ENCODE peak calls at places on chromosomes 5 and 9, in nine cellular contexts. Q, Z, C, M, O, T, K, X and Y are unnamed samples.
A peak's percentile ranks its signal among the peaks of the same experiment; 100 is the strongest.

GRCh38 chr9:92759990-92760893 is 4.4 kb downstream of the BICD2 start:
- DNase-seq in Q (peak; percentile 86), Z (peak; percentile 39), C (peak; percentile 60), M (no peak), O (peak; percentile 85), T (no peak), K (peak; percentile 73), X (peak; percentile 77), Y (peak; percentile 91)

GRCh38 chr9:6931913-6932312 is 174.1 kb downstream of the KDM4C start:
- DNase-seq in Q (no peak), Z (peak; percentile 32), C (no peak), M (no peak), O (no peak), T (no peak), K (no peak), X (no peak), Y (peak; percentile 80)

GRCh38 chr9:20650750-20651299 is 28.5 kb upstream of the MLLT3 start:
- DNase-seq in Q (no peak), Z (no peak), C (no peak), M (no peak), O (no peak), T (no peak), K (no peak), X (no peak), Y (no peak)

GRCh38 chr5:11737010-11737409 is 167.2 kb downstream of the CTNND2 start:
- DNase-seq in Q (no peak), Z (no peak), C (no peak), M (no peak), O (no peak), T (no peak), K (no peak), X (no peak), Y (no peak)

GRCh38 chr9:85647571-85647970 is 94.2 kb downstream of the AGTPBP1 start:
- DNase-seq in Q (no peak), Z (no peak), C (no peak), M (no peak), O (no peak), T (no peak), K (no peak), X (no peak), Y (no peak)

GRCh38 chr5:132714456-132715307 is 22.7 kb downstream of the KIF3A start:
- DNase-seq in Q (no peak), Z (no peak), C (no peak), M (no peak), O (no peak), T (no peak), K (no peak), X (no peak), Y (no peak)

GRCh38 chr5:1743769-1744085 is 55.9 kb downstream of the MRPL36 start:
- DNase-seq in Q (peak; percentile 13), Z (no peak), C (no peak), M (no peak), O (peak; percentile 34), T (no peak), K (peak; percentile 65), X (no peak), Y (no peak)

GRCh38 chr9:117034862-117035261 is 347.8 kb downstream of the TRIM32 start:
- DNase-seq in Q (no peak), Z (no peak), C (no peak), M (no peak), O (no peak), T (no peak), K (no peak), X (no peak), Y (no peak)

GRCh38 chr9:133571896-133572595 is 37.1 kb downstream of the FAM163B start:
- DNase-seq in Q (no peak), Z (no peak), C (no peak), M (no peak), O (no peak), T (no peak), K (no peak), X (no peak), Y (no peak)

GRCh38 chr5:110757118-110757729 is 18.4 kb downstream of the SLC25A46 start:
- DNase-seq in Q (no peak), Z (no peak), C (no peak), M (no peak), O (no peak), T (no peak), K (no peak), X (peak; percentile 26), Y (no peak)

GRCh38 chr9:137240841-137241489 is at the start of gene TUBB4B:
- DNase-seq in Q (peak; percentile 99), Z (peak; percentile 99), C (peak; percentile 100), M (peak; percentile 99), O (peak; percentile 100), T (peak; percentile 100), K (peak; percentile 100), X (peak; percentile 100), Y (peak; percentile 99)
- TF ChIP-seq POLR2A in Q (peak; percentile 100), Z (peak; percentile 100), C (peak; percentile 99), M (peak; percentile 99), O (peak; percentile 97), T (peak; percentile 100), K (peak; percentile 100), X (peak; percentile 100), Y (peak; percentile 100)

GRCh38 chr9:21692390-21692789 is 110.0 kb upstream of the MTAP start:
- DNase-seq in Q (no peak), Z (no peak), C (no peak), M (no peak), O (no peak), T (no peak), K (no peak), X (no peak), Y (no peak)
- TF ChIP-seq POLR2A in Q (no peak), Z (no peak), C (no peak), M (no peak), O (no peak), T (no peak), K (no peak), X (no peak), Y (no peak)

GRCh38 chr9:129595323-129595741 is 25.6 kb downstream of the C9orf50 start:
- DNase-seq in Q (no peak), Z (no peak), C (no peak), M (no peak), O (no peak), T (no peak), K (no peak), X (no peak), Y (no peak)

GRCh38 chr9:129597355-129598088 is 23.4 kb downstream of the C9orf50 start:
- DNase-seq in Q (no peak), Z (peak; percentile 62), C (peak; percentile 49), M (no peak), O (peak; percentile 83), T (peak; percentile 93), K (no peak), X (peak; percentile 63), Y (peak; percentile 87)

GRCh38 chr9:129595903-129596540 is 24.9 kb downstream of the C9orf50 start:
- DNase-seq in Q (no peak), Z (no peak), C (no peak), M (no peak), O (no peak), T (no peak), K (no peak), X (no peak), Y (no peak)

GRCh38 chr9:129598089-129598596 is 22.8 kb downstream of the C9orf50 start:
- DNase-seq in Q (no peak), Z (no peak), C (no peak), M (no peak), O (no peak), T (no peak), K (no peak), X (no peak), Y (no peak)

DNA sequence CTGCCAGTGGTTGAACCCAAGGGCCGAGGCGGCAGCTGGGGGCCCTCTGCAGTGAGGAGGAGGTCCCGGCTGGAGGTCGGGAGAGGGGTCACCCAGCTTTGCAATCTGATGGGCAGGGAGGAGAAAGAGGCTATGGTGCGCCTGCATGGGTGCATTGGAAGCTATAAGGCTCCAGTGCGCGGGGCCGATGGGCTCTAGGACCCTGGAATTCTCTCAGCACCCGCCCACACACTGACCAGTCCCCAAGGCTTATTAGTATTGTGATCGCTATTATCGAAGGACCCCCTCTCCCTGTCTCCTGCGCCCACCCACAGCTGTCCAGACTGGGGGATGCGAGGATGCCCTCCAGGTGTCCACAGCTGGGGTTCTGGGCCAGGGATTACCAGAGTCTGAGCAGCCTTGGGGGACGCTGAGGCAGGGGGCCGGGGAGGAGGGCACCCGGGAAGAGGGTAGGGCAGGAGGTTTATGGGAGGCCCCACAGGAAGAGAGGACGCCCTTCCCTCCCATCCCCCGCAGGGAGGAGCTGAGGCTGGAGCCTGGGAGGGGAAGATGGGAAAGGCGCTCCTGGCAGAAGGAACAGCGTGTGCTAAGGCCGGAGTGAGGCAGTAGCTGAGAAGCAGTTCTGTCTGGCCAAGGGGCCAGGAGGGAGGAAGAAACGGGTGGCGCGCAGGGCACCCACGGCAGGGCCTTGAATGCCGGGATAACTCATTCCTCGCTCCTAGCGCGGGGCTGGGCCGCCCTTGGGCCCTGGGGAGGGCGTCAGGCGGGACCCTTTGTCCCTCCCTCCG is 24.2 kb downstream of the C9orf50 start:
- DNase-seq in Q (no peak), Z (peak; percentile 53), C (peak; percentile 47), M (no peak), O (peak; percentile 82), T (peak; percentile 83), K (no peak), X (no peak), Y (peak; percentile 69)
- TF ChIP-seq POLR2A in Q (no peak), Z (peak; percentile 56), C (peak; percentile 25), M (no peak), O (peak; percentile 38), T (peak; percentile 28), K (no peak), X (no peak), Y (peak; percentile 33)

GRCh38 chr9:127876764-127877562 is 512 bp downstream of the AK1 start:
- DNase-seq in Q (peak; percentile 79), Z (no peak), C (no peak), M (no peak), O (peak; percentile 44), T (peak; percentile 43), K (no peak), X (no peak), Y (no peak)

GRCh38 chr9:127876026-127876763 is 1.3 kb downstream of the AK1 start:
- DNase-seq in Q (no peak), Z (peak; percentile 42), C (no peak), M (no peak), O (peak; percentile 55), T (peak; percentile 21), K (no peak), X (no peak), Y (no peak)

GRCh38 chr9:127878001-127878651 is 651 bp upstream of the AK1 start:
- DNase-seq in Q (no peak), Z (no peak), C (no peak), M (no peak), O (no peak), T (peak; percentile 18), K (no peak), X (no peak), Y (no peak)

GRCh38 chr9:127878652-127879377 is 1.3 kb upstream of the AK1 start:
- DNase-seq in Q (no peak), Z (no peak), C (no peak), M (no peak), O (no peak), T (no peak), K (no peak), X (no peak), Y (no peak)

DNA sequence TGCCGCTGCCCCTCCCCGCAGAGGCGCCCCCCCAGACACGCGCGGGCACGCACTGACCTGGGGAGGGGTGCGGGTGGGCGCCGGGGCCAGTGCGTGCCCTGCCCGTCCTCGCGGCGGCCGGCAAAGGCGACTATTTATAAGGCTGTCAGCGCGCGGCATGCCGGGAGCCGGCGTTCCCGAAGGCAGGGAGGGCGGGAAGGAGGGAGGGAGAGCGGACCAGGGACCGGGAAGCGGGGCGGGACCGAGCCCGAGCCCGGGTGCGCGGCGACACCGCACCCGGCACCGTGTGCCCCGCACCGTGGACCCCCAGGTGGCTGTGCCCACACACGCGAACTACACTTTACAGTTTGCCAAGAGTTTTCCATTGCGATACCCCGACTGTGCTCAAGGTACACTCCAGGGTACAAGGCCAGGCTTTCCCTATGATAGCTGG is at the start of gene AK1:
- DNase-seq in Q (peak; percentile 87), Z (peak; percentile 84), C (peak; percentile 64), M (no peak), O (peak; percentile 93), T (peak; percentile 84), K (peak; percentile 91), X (peak; percentile 80), Y (peak; percentile 90)
- TF ChIP-seq POLR2A in Q (peak; percentile 59), Z (peak; percentile 37), C (no peak), M (no peak), O (peak; percentile 83), T (peak; percentile 28), K (no peak), X (peak; percentile 49), Y (peak; percentile 58)